ENCODE peak calls at places on chromosomes 4 and X, in ten cellular contexts. Y, B, V, H, C, E, U, W, N and L are unnamed samples.

GRCh38 chr4:107036602-107037151 is 564 bp upstream of the DKK2 start:
- DNase-seq in Y (no peak), B (peak), V (peak), H (no peak), C (no peak), E (no peak), U (no peak), W (no peak), N (peak), L (no peak)

GRCh38 chrX:77820328-77820727 is 34.3 kb upstream of the ATRX start:
- DNase-seq in Y (no peak), B (no peak), V (no peak), H (no peak), C (no peak), E (no peak), U (peak), W (no peak), N (no peak), L (no peak)

GRCh38 chr4:122716825-122717448 is 15.6 kb upstream of the BBS12 start:
- DNase-seq in Y (no peak), B (no peak), V (peak), H (peak), C (peak), E (peak), U (peak), W (peak), N (peak), L (no peak)

GRCh38 chr4:164977243-164978164 is at the start of gene TRIM61:
- DNase-seq in Y (no peak), B (no peak), V (peak), H (peak), C (no peak), E (peak), U (peak), W (peak), N (no peak), L (no peak)

GRCh38 chr4:121428721-121429120 is 47.9 kb upstream of the QRFPR start:
- DNase-seq in Y (no peak), B (no peak), V (no peak), H (no peak), C (no peak), E (no peak), U (peak), W (no peak), N (peak), L (peak)

GRCh38 chr4:109921384-109921808 is 8.7 kb downstream of the EGF start:
- DNase-seq in Y (no peak), B (no peak), V (no peak), H (no peak), C (no peak), E (no peak), U (peak), W (no peak), N (peak), L (peak)

GRCh38 chrX:73836956-73837477 is 274.0 kb downstream of the CHIC1 start:
- DNase-seq in Y (no peak), B (no peak), V (no peak), H (no peak), C (no peak), E (no peak), U (no peak), W (no peak), N (no peak), L (no peak)

GRCh38 chr4:145609494-145610427 is 9.4 kb upstream of the MMAA start:
- DNase-seq in Y (no peak), B (no peak), V (peak), H (peak), C (peak), E (peak), U (peak), W (peak), N (peak), L (no peak)

GRCh38 chr4:11597506-11597905 is 168.8 kb upstream of the HS3ST1 start:
- DNase-seq in Y (no peak), B (no peak), V (no peak), H (no peak), C (no peak), E (no peak), U (no peak), W (no peak), N (no peak), L (peak)

GRCh38 chr4:123545569-123546122 is 149.1 kb downstream of the SPRY1 start:
- DNase-seq in Y (no peak), B (no peak), V (no peak), H (no peak), C (no peak), E (no peak), U (no peak), W (no peak), N (no peak), L (no peak)

GRCh38 chrX:8981742-8982141 is 52.2 kb downstream of the FAM9B start:
- DNase-seq in Y (no peak), B (no peak), V (no peak), H (no peak), C (no peak), E (no peak), U (no peak), W (no peak), N (no peak), L (no peak)

GRCh38 chr4:174764105-174764729 is 64.8 kb downstream of the GLRA3 start:
- DNase-seq in Y (peak), B (no peak), V (peak), H (no peak), C (no peak), E (no peak), U (peak), W (no peak), N (peak), L (no peak)

GRCh38 chr4:122701965-122702364 is 30.5 kb upstream of the BBS12 start:
- DNase-seq in Y (no peak), B (no peak), V (no peak), H (no peak), C (no peak), E (no peak), U (no peak), W (no peak), N (no peak), L (no peak)

GRCh38 chr4:22897520-22898108 is 204.9 kb downstream of the GBA3 start:
- DNase-seq in Y (no peak), B (no peak), V (peak), H (no peak), C (no peak), E (no peak), U (peak), W (peak), N (peak), L (peak)

DNA sequence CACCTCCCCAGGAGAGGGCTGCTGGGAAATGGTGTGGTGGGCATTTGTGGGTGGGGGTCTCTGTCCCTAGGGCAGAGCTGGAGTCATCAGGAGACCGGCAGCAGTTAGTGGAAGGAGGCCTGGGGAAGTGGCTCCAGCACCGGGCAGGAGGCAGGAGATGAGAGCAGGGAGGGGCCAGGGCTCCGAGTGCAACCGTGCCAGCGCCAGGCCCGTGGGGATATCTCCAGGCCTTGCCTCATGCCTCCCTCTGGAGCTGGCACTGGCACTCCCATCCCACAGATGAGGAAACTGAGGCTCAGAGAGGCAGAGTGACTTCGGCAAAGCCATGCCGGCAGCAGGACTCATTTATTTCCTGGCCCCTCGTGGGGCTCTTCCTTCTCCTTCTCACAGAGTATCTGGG is 83.5 kb downstream of the HMX1 start:
- DNase-seq in Y (no peak), B (no peak), V (no peak), H (no peak), C (no peak), E (no peak), U (no peak), W (no peak), N (no peak), L (no peak)
- TF ChIP-seq CTCF in Y (no peak), B (no peak), V (no peak), H (no peak), C (no peak), E (no peak), U (no peak), W (no peak), N (no peak), L (no peak)

GRCh38 chr4:59987289-59987688 is 1212.8 kb upstream of the ADGRL3 start:
- DNase-seq in Y (no peak), B (no peak), V (no peak), H (no peak), C (no peak), E (no peak), U (no peak), W (no peak), N (peak), L (no peak)
- TF ChIP-seq CTCF in Y (no peak), B (no peak), V (no peak), H (no peak), C (no peak), E (no peak), U (no peak), W (no peak), N (no peak), L (no peak)

GRCh38 chr4:76984788-76985211 is 35.2 kb downstream of the SEPTIN11 start:
- DNase-seq in Y (peak), B (peak), V (no peak), H (peak), C (peak), E (no peak), U (peak), W (peak), N (peak), L (peak)

GRCh38 chr4:76989391-76990061 is 40.0 kb downstream of the SEPTIN11 start:
- DNase-seq in Y (no peak), B (no peak), V (no peak), H (no peak), C (no peak), E (no peak), U (no peak), W (peak), N (no peak), L (no peak)

GRCh38 chr4:76987685-76988084 is 38.1 kb downstream of the SEPTIN11 start:
- DNase-seq in Y (no peak), B (no peak), V (no peak), H (no peak), C (no peak), E (no peak), U (no peak), W (no peak), N (no peak), L (no peak)

GRCh38 chr4:76984127-76984526 is 34.6 kb downstream of the SEPTIN11 start:
- DNase-seq in Y (no peak), B (no peak), V (peak), H (no peak), C (no peak), E (no peak), U (peak), W (no peak), N (peak), L (no peak)

DNA sequence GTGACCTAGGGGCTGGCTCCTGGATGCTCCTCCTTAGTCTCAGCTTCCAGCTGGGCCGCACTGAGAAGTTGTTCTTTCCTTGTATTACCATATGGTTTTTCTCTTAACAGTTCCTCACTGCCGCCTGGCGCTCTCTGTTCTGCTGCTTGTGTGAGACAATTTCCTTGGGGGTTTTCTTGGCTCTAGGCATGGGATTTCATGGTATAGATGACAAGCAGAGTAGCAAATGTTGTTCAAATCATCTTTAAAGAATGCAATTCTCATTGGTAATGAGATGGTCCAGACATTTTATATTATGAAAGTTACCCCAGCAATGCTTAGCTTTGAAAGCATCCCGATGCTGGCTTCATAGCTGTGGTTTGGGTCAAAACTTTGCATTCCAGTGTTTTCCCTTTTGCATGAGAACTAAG is 37.6 kb downstream of the SEPTIN11 start:
- DNase-seq in Y (peak), B (no peak), V (no peak), H (peak), C (no peak), E (no peak), U (peak), W (no peak), N (no peak), L (no peak)
- TF ChIP-seq CTCF in Y (peak), B (no peak), V (no peak), H (no peak), C (no peak), E (no peak), U (peak), W (no peak), N (no peak), L (no peak)

DNA sequence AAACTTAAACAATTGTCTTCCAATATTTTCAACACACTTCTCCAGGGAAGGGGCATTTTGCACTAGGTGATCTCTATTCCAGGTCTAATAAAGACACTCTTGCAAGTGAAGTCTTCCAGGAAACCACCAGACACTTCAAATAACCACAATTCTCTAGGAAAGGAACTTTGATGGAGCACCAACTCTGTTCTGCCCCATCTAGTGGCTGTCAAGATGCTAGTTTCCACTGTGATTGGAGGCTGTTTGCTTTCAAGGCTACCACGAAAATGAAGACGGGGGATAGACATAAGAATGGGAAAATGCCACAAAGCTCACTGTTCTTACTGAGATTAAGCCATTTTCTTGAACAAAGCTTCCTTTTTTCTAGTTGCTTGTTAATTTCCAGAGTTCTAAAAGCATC is 100.6 kb upstream of the F9 start:
- DNase-seq in Y (no peak), B (no peak), V (no peak), H (no peak), C (no peak), E (no peak), U (peak), W (no peak), N (peak), L (no peak)
- TF ChIP-seq CTCF in Y (no peak), B (no peak), V (no peak), H (no peak), C (peak), E (no peak), U (peak), W (no peak), N (peak), L (peak)